ENCODE peak calls at places on chromosomes 12 and 14, in four cellular contexts. One of them, this sample, is unnamed.

GRCh38 chr12:96060041-96060440 is 24.7 kb upstream of the LTA4H start:
- DNase-seq in IMR-90: no peak
- DNase-seq in tibial nerve: no peak
- DNase-seq in prostate gland: no peak
- DNase-seq in this sample: no peak

GRCh38 chr12:96445743-96446655 is 43.4 kb upstream of the CFAP54 start:
- DNase-seq in IMR-90: peak
- DNase-seq in tibial nerve: no peak
- DNase-seq in prostate gland: no peak
- DNase-seq in this sample: no peak

GRCh38 chr12:712172-712863 is 40.1 kb upstream of the WNK1 start:
- DNase-seq in IMR-90: peak
- DNase-seq in tibial nerve: no peak
- DNase-seq in prostate gland: no peak
- DNase-seq in this sample: no peak

GRCh38 chr14:85587152-85587697 is 57.3 kb downstream of the FLRT2 start:
- DNase-seq in IMR-90: peak
- DNase-seq in tibial nerve: no peak
- DNase-seq in prostate gland: peak
- DNase-seq in this sample: no peak

GRCh38 chr12:1880153-1880845 is 38.2 kb downstream of the CACNA2D4 start:
- DNase-seq in IMR-90: no peak
- DNase-seq in tibial nerve: no peak
- DNase-seq in prostate gland: no peak
- DNase-seq in this sample: peak

GRCh38 chr12:22234561-22234960 is 99.9 kb downstream of the ST8SIA1 start:
- DNase-seq in IMR-90: peak
- DNase-seq in tibial nerve: no peak
- DNase-seq in prostate gland: no peak
- DNase-seq in this sample: peak

GRCh38 chr12:62221107-62221506 is 39.1 kb upstream of the USP15 start:
- DNase-seq in IMR-90: no peak
- DNase-seq in tibial nerve: no peak
- DNase-seq in prostate gland: no peak
- DNase-seq in this sample: no peak

GRCh38 chr12:104457746-104458644 is 1.2 kb downstream of the CHST11 start:
- DNase-seq in IMR-90: no peak
- DNase-seq in tibial nerve: no peak
- DNase-seq in prostate gland: no peak
- DNase-seq in this sample: no peak

GRCh38 chr14:31977001-31977556 is 100.0 kb upstream of the ARHGAP5 start:
- DNase-seq in IMR-90: no peak
- DNase-seq in tibial nerve: no peak
- DNase-seq in prostate gland: no peak
- DNase-seq in this sample: no peak

GRCh38 chr14:89544636-89545301 is 127.7 kb upstream of the FOXN3 start:
- DNase-seq in IMR-90: peak
- DNase-seq in tibial nerve: no peak
- DNase-seq in prostate gland: no peak
- DNase-seq in this sample: no peak

GRCh38 chr12:1474059-1474537 is 120.3 kb downstream of the FBXL14 start:
- DNase-seq in IMR-90: peak
- DNase-seq in tibial nerve: no peak
- DNase-seq in prostate gland: no peak
- DNase-seq in this sample: no peak

GRCh38 chr14:36996133-36996856 is 176.1 kb downstream of the SLC25A21 start:
- DNase-seq in IMR-90: peak
- DNase-seq in tibial nerve: no peak
- DNase-seq in prostate gland: no peak
- DNase-seq in this sample: peak

GRCh38 chr14:71942904-71943694 is 10.9 kb downstream of the RGS6 start:
- DNase-seq in IMR-90: no peak
- DNase-seq in tibial nerve: no peak
- DNase-seq in prostate gland: no peak
- DNase-seq in this sample: no peak

GRCh38 chr12:23887055-23887835 is 62.2 kb downstream of the SOX5 start:
- DNase-seq in IMR-90: no peak
- DNase-seq in tibial nerve: no peak
- DNase-seq in prostate gland: no peak
- DNase-seq in this sample: no peak

GRCh38 chr14:74612346-74613021 is 447 bp upstream of the LTBP2 start:
- DNase-seq in IMR-90: peak
- DNase-seq in tibial nerve: peak
- DNase-seq in prostate gland: peak
- DNase-seq in this sample: no peak

GRCh38 chr12:110042260-110042659 is 6.1 kb downstream of the C12orf76 start:
- DNase-seq in IMR-90: no peak
- DNase-seq in tibial nerve: no peak
- DNase-seq in prostate gland: no peak
- DNase-seq in this sample: no peak

GRCh38 chr14:85248881-85249635 is 280.9 kb upstream of the FLRT2 start:
- DNase-seq in IMR-90: peak
- DNase-seq in tibial nerve: no peak
- DNase-seq in prostate gland: no peak
- DNase-seq in this sample: no peak

GRCh38 chr12:39723831-39724230 is 104.2 kb upstream of the ABCD2 start:
- DNase-seq in IMR-90: no peak
- DNase-seq in tibial nerve: no peak
- DNase-seq in prostate gland: no peak
- DNase-seq in this sample: no peak

GRCh38 chr12:104792570-104792969 is 165.5 kb downstream of the SLC41A2 start:
- DNase-seq in IMR-90: peak
- DNase-seq in tibial nerve: no peak
- DNase-seq in prostate gland: peak
- DNase-seq in this sample: no peak

GRCh38 chr12:33605776-33606175 is 166.2 kb upstream of the SYT10 start:
- DNase-seq in IMR-90: no peak
- DNase-seq in tibial nerve: no peak
- DNase-seq in prostate gland: no peak
- DNase-seq in this sample: no peak
- TF ChIP-seq CTCF in IMR-90: no peak
- TF ChIP-seq CTCF in tibial nerve: no peak
- TF ChIP-seq CTCF in prostate gland: no peak
- TF ChIP-seq CTCF in this sample: no peak

DNA sequence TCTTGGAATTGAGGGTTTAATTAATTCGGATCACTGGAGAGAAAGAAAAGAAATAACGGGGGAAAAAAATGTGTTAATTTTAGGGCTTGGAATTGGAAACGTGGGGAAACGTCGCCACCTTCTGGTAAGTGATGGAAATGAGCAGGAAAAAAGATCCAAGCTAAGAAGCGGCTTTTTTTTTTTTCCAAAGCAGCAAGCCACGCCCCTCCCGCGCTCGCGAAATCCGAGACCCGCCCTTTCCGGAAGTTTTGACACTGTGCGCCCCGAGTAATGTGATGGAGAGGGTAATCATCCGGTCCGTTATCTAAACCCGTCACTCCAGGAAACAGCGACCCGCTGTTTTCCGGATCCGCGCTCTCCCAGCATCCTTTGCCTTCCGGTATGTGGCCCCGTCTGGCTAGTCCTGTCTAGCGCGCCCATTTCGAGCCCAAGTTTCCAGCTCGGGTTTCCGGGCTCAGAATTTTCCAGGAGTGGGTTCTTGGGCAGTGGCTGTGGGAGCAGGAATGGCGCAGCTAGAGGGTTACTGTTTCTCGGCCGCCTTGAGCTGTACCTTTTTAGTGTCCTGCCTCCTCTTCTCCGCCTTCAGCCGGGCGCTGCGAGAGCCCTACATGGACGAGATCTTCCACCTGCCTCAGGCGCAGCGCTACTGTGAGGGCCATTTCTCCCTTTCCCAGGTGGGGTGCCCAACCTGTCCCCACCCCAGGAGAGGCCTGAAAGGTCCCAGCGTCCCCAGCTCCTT is at the start of gene ALG10B:
- DNase-seq in IMR-90: peak
- DNase-seq in tibial nerve: peak
- DNase-seq in prostate gland: peak
- DNase-seq in this sample: peak
- H3K4me3 ChIP-seq in IMR-90: peak
- H3K4me3 ChIP-seq in tibial nerve: peak
- H3K4me3 ChIP-seq in prostate gland: peak
- H3K4me3 ChIP-seq in this sample: peak

GRCh38 chr14:103535891-103536565 is 7.0 kb downstream of the TRMT61A start:
- DNase-seq in IMR-90: no peak
- DNase-seq in tibial nerve: no peak
- DNase-seq in prostate gland: no peak
- DNase-seq in this sample: no peak
- TF ChIP-seq POLR2A in IMR-90: no peak
- TF ChIP-seq POLR2A in tibial nerve: no peak
- TF ChIP-seq POLR2A in prostate gland: no peak
- TF ChIP-seq POLR2A in this sample: no peak

GRCh38 chr14:106276326-106277267 is 750.2 kb downstream of the TMEM121 start:
- DNase-seq in IMR-90: no peak
- DNase-seq in tibial nerve: no peak
- DNase-seq in prostate gland: no peak
- DNase-seq in this sample: no peak

DNA sequence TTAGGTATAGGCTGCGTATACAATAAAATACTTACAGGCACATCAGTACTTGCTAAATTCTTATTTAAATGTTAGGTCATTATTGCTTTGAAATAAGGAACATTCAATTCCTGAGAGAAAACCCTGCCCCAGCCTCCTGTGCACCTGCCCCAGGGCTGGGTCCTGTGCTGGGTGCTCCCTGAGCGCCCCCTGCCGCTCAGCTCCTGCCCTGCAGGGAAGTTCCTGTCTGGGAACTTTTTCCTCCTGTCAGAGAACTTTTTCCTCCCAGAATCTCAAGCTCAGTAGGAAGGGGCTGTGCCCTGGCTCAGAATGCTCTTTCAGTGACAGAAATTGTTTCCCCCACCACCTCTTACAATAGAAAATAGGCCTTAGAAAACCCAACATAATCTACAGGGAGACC is 751.1 kb downstream of the TMEM121 start:
- DNase-seq in IMR-90: no peak
- DNase-seq in tibial nerve: no peak
- DNase-seq in prostate gland: no peak
- DNase-seq in this sample: no peak
- TF ChIP-seq CTCF in IMR-90: no peak
- TF ChIP-seq CTCF in tibial nerve: no peak
- TF ChIP-seq CTCF in prostate gland: no peak
- TF ChIP-seq CTCF in this sample: no peak

GRCh38 chr12:56334490-56334793 is 642 bp upstream of the PAN2 start:
- DNase-seq in IMR-90: no peak
- DNase-seq in tibial nerve: no peak
- DNase-seq in prostate gland: no peak
- DNase-seq in this sample: no peak

GRCh38 chr12:56336361-56337167 is 2.1 kb upstream of the IL23A start:
- DNase-seq in IMR-90: no peak
- DNase-seq in tibial nerve: no peak
- DNase-seq in prostate gland: no peak
- DNase-seq in this sample: no peak

GRCh38 chr12:56333679-56334489 is at the start of gene PAN2:
- DNase-seq in IMR-90: peak
- DNase-seq in tibial nerve: peak
- DNase-seq in prostate gland: peak
- DNase-seq in this sample: peak

GRCh38 chr12:56337753-56338221 is 897 bp upstream of the IL23A start:
- DNase-seq in IMR-90: no peak
- DNase-seq in tibial nerve: no peak
- DNase-seq in prostate gland: no peak
- DNase-seq in this sample: no peak

GRCh38 chr12:56338643-56339422 is at the start of gene IL23A:
- DNase-seq in IMR-90: peak
- DNase-seq in tibial nerve: no peak
- DNase-seq in prostate gland: no peak
- DNase-seq in this sample: no peak
- H3K4me3 ChIP-seq in IMR-90: no peak
- H3K4me3 ChIP-seq in tibial nerve: no peak
- H3K4me3 ChIP-seq in prostate gland: no peak
- H3K4me3 ChIP-seq in this sample: no peak

DNA sequence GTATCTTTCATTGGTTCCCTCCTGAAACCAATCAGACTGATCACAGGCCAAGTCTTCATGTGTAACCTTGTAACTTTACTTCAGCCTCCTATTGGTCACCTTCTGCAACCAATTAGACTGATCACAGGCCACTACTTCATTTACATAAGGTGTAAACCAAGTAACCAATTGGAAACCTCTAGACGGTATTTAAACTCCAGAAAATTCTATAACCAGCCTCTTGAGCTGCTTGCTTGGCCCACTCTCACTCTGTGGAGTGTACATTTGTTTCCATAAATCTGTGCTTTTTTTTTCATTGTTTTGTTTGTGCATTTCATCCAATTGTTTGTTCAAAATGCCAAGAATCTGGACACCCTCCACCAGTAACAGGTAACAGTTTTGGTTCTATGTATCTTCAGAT is 47.5 kb downstream of the EIF2S3B start:
- DNase-seq in IMR-90: no peak
- DNase-seq in tibial nerve: no peak
- DNase-seq in prostate gland: no peak
- DNase-seq in this sample: no peak
- TF ChIP-seq POLR2A in IMR-90: no peak
- TF ChIP-seq POLR2A in tibial nerve: no peak
- TF ChIP-seq POLR2A in prostate gland: no peak
- TF ChIP-seq POLR2A in this sample: no peak

This sample was measured in lower leg skin.